ENCODE peak calls at places on chromosomes 13 and 19, in nine cellular contexts. One of them, this sample, is unnamed.

GRCh38 chr13:75417647-75418046 is 64.3 kb downstream of the TBC1D4 start:
- DNase-seq in neural crest cell: no peak
- DNase-seq in lower leg skin: no peak
- DNase-seq in kidney epithelial cell: no peak
- DNase-seq in CD8-positive, alpha-beta T cell: no peak
- DNase-seq in tibial artery: no peak
- DNase-seq in esophagus squamous epithelium: no peak
- DNase-seq in omental fat pad: no peak
- DNase-seq in WTC11: no peak
- DNase-seq in this sample: no peak

GRCh38 chr13:48009298-48009697 is 8.2 kb upstream of the SUCLA2 start:
- DNase-seq in neural crest cell: no peak
- DNase-seq in lower leg skin: no peak
- DNase-seq in kidney epithelial cell: peak
- DNase-seq in CD8-positive, alpha-beta T cell: no peak
- DNase-seq in tibial artery: no peak
- DNase-seq in esophagus squamous epithelium: no peak
- DNase-seq in omental fat pad: no peak
- DNase-seq in WTC11: no peak
- DNase-seq in this sample: peak

GRCh38 chr19:40559394-40559793 is 17.3 kb upstream of the SHKBP1 start:
- DNase-seq in neural crest cell: no peak
- DNase-seq in lower leg skin: no peak
- DNase-seq in kidney epithelial cell: no peak
- DNase-seq in CD8-positive, alpha-beta T cell: no peak
- DNase-seq in tibial artery: no peak
- DNase-seq in esophagus squamous epithelium: no peak
- DNase-seq in omental fat pad: no peak
- DNase-seq in WTC11: no peak
- DNase-seq in this sample: no peak

GRCh38 chr19:5621945-5622464 is 571 bp downstream of the SAFB2 start:
- DNase-seq in neural crest cell: peak
- DNase-seq in lower leg skin: peak
- DNase-seq in kidney epithelial cell: no peak
- DNase-seq in CD8-positive, alpha-beta T cell: peak
- DNase-seq in tibial artery: peak
- DNase-seq in esophagus squamous epithelium: no peak
- DNase-seq in omental fat pad: no peak
- DNase-seq in WTC11: no peak
- DNase-seq in this sample: no peak

GRCh38 chr19:19059018-19059836 is 4.6 kb upstream of the SLC25A42 start:
- DNase-seq in neural crest cell: no peak
- DNase-seq in lower leg skin: no peak
- DNase-seq in kidney epithelial cell: no peak
- DNase-seq in CD8-positive, alpha-beta T cell: no peak
- DNase-seq in tibial artery: no peak
- DNase-seq in esophagus squamous epithelium: no peak
- DNase-seq in omental fat pad: no peak
- DNase-seq in WTC11: no peak
- DNase-seq in this sample: no peak

GRCh38 chr19:2333807-2334211 is 5.3 kb downstream of the SPPL2B start:
- DNase-seq in neural crest cell: no peak
- DNase-seq in lower leg skin: no peak
- DNase-seq in kidney epithelial cell: no peak
- DNase-seq in CD8-positive, alpha-beta T cell: no peak
- DNase-seq in tibial artery: no peak
- DNase-seq in esophagus squamous epithelium: no peak
- DNase-seq in omental fat pad: no peak
- DNase-seq in WTC11: no peak
- DNase-seq in this sample: no peak

GRCh38 chr19:7413629-7414028 is 64.9 kb downstream of the ARHGEF18 start:
- DNase-seq in neural crest cell: no peak
- DNase-seq in lower leg skin: no peak
- DNase-seq in kidney epithelial cell: no peak
- DNase-seq in CD8-positive, alpha-beta T cell: no peak
- DNase-seq in tibial artery: no peak
- DNase-seq in esophagus squamous epithelium: no peak
- DNase-seq in omental fat pad: no peak
- DNase-seq in WTC11: no peak
- DNase-seq in this sample: no peak

GRCh38 chr19:8577247-8577646 is at the start of gene MYO1F:
- DNase-seq in neural crest cell: no peak
- DNase-seq in lower leg skin: no peak
- DNase-seq in kidney epithelial cell: no peak
- DNase-seq in CD8-positive, alpha-beta T cell: peak
- DNase-seq in tibial artery: peak
- DNase-seq in esophagus squamous epithelium: no peak
- DNase-seq in omental fat pad: no peak
- DNase-seq in WTC11: no peak
- DNase-seq in this sample: no peak

GRCh38 chr19:16133818-16134217 is 9.7 kb upstream of the HSH2D start:
- DNase-seq in neural crest cell: no peak
- DNase-seq in lower leg skin: no peak
- DNase-seq in kidney epithelial cell: no peak
- DNase-seq in CD8-positive, alpha-beta T cell: no peak
- DNase-seq in tibial artery: no peak
- DNase-seq in esophagus squamous epithelium: no peak
- DNase-seq in omental fat pad: no peak
- DNase-seq in WTC11: no peak
- DNase-seq in this sample: no peak

GRCh38 chr19:56885173-56885679 is 44.7 kb upstream of the PEG3 start:
- DNase-seq in neural crest cell: no peak
- DNase-seq in lower leg skin: no peak
- DNase-seq in kidney epithelial cell: no peak
- DNase-seq in CD8-positive, alpha-beta T cell: no peak
- DNase-seq in tibial artery: no peak
- DNase-seq in esophagus squamous epithelium: no peak
- DNase-seq in omental fat pad: no peak
- DNase-seq in WTC11: no peak
- DNase-seq in this sample: no peak

GRCh38 chr19:3034194-3034844 is 5.2 kb upstream of the TLE2 start:
- DNase-seq in neural crest cell: no peak
- DNase-seq in lower leg skin: no peak
- DNase-seq in kidney epithelial cell: no peak
- DNase-seq in CD8-positive, alpha-beta T cell: no peak
- DNase-seq in tibial artery: no peak
- DNase-seq in esophagus squamous epithelium: no peak
- DNase-seq in omental fat pad: no peak
- DNase-seq in WTC11: no peak
- DNase-seq in this sample: peak

GRCh38 chr13:113343692-113343968 is 20.3 kb downstream of the GRTP1 start:
- DNase-seq in neural crest cell: no peak
- DNase-seq in lower leg skin: no peak
- DNase-seq in kidney epithelial cell: no peak
- DNase-seq in CD8-positive, alpha-beta T cell: no peak
- DNase-seq in tibial artery: no peak
- DNase-seq in esophagus squamous epithelium: no peak
- DNase-seq in omental fat pad: no peak
- DNase-seq in WTC11: no peak
- DNase-seq in this sample: no peak

GRCh38 chr19:18475004-18475453 is 37.1 kb upstream of the ISYNA1 start:
- DNase-seq in neural crest cell: no peak
- DNase-seq in lower leg skin: no peak
- DNase-seq in kidney epithelial cell: no peak
- DNase-seq in CD8-positive, alpha-beta T cell: peak
- DNase-seq in tibial artery: no peak
- DNase-seq in esophagus squamous epithelium: no peak
- DNase-seq in omental fat pad: no peak
- DNase-seq in WTC11: no peak
- DNase-seq in this sample: no peak

GRCh38 chr13:98065468-98065867 is 77.4 kb upstream of the FARP1 start:
- DNase-seq in neural crest cell: no peak
- DNase-seq in lower leg skin: no peak
- DNase-seq in kidney epithelial cell: no peak
- DNase-seq in CD8-positive, alpha-beta T cell: no peak
- DNase-seq in tibial artery: no peak
- DNase-seq in esophagus squamous epithelium: no peak
- DNase-seq in omental fat pad: no peak
- DNase-seq in WTC11: no peak
- DNase-seq in this sample: no peak
- TF ChIP-seq CTCF in neural crest cell: no peak
- TF ChIP-seq CTCF in lower leg skin: no peak
- TF ChIP-seq CTCF in kidney epithelial cell: no peak
- TF ChIP-seq CTCF in CD8-positive, alpha-beta T cell: no peak
- TF ChIP-seq CTCF in tibial artery: no peak
- TF ChIP-seq CTCF in esophagus squamous epithelium: no peak
- TF ChIP-seq CTCF in omental fat pad: no peak
- TF ChIP-seq CTCF in WTC11: no peak
- TF ChIP-seq CTCF in this sample: peak

DNA sequence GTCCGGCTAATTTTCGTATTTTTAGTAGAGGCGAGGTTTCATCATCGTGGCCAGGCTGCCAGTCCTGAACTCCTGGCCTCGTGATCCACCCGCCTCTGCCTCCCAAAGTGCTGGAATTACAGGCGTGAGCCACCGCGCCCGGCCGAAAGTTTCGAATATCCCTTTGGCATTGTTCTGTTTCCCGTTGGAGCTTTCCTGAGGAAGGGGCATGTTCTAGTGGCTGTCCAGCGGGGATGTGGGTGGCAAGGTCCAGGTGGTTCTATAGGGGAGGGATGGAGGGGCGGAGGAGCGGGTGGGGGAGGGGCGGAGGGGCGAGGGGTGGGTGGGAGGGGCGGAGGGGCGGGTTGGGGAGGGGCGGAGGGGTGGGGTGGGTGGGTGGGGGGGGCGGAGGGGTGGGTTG is 2.1 kb upstream of the BSG start:
- DNase-seq in neural crest cell: no peak
- DNase-seq in lower leg skin: no peak
- DNase-seq in kidney epithelial cell: no peak
- DNase-seq in CD8-positive, alpha-beta T cell: no peak
- DNase-seq in tibial artery: no peak
- DNase-seq in esophagus squamous epithelium: no peak
- DNase-seq in omental fat pad: no peak
- DNase-seq in WTC11: no peak
- DNase-seq in this sample: no peak
- TF ChIP-seq CTCF in neural crest cell: no peak
- TF ChIP-seq CTCF in lower leg skin: no peak
- TF ChIP-seq CTCF in kidney epithelial cell: no peak
- TF ChIP-seq CTCF in CD8-positive, alpha-beta T cell: no peak
- TF ChIP-seq CTCF in tibial artery: no peak
- TF ChIP-seq CTCF in esophagus squamous epithelium: no peak
- TF ChIP-seq CTCF in omental fat pad: no peak
- TF ChIP-seq CTCF in WTC11: no peak
- TF ChIP-seq CTCF in this sample: no peak

GRCh38 chr19:51107406-51108065 is 673 bp downstream of the CTU1 start:
- DNase-seq in neural crest cell: no peak
- DNase-seq in lower leg skin: no peak
- DNase-seq in kidney epithelial cell: no peak
- DNase-seq in CD8-positive, alpha-beta T cell: no peak
- DNase-seq in tibial artery: no peak
- DNase-seq in esophagus squamous epithelium: no peak
- DNase-seq in omental fat pad: peak
- DNase-seq in WTC11: no peak
- DNase-seq in this sample: peak
- TF ChIP-seq CTCF in neural crest cell: peak
- TF ChIP-seq CTCF in lower leg skin: no peak
- TF ChIP-seq CTCF in kidney epithelial cell: peak
- TF ChIP-seq CTCF in CD8-positive, alpha-beta T cell: no peak
- TF ChIP-seq CTCF in tibial artery: no peak
- TF ChIP-seq CTCF in esophagus squamous epithelium: no peak
- TF ChIP-seq CTCF in omental fat pad: no peak
- TF ChIP-seq CTCF in WTC11: no peak
- TF ChIP-seq CTCF in this sample: no peak

GRCh38 chr13:72696590-72696989 is 30.8 kb downstream of the MZT1 start:
- DNase-seq in neural crest cell: no peak
- DNase-seq in lower leg skin: no peak
- DNase-seq in kidney epithelial cell: no peak
- DNase-seq in CD8-positive, alpha-beta T cell: no peak
- DNase-seq in tibial artery: no peak
- DNase-seq in esophagus squamous epithelium: no peak
- DNase-seq in omental fat pad: no peak
- DNase-seq in WTC11: no peak
- DNase-seq in this sample: peak
- TF ChIP-seq CTCF in neural crest cell: peak
- TF ChIP-seq CTCF in lower leg skin: no peak
- TF ChIP-seq CTCF in kidney epithelial cell: peak
- TF ChIP-seq CTCF in CD8-positive, alpha-beta T cell: no peak
- TF ChIP-seq CTCF in tibial artery: peak
- TF ChIP-seq CTCF in esophagus squamous epithelium: no peak
- TF ChIP-seq CTCF in omental fat pad: no peak
- TF ChIP-seq CTCF in WTC11: no peak
- TF ChIP-seq CTCF in this sample: peak

DNA sequence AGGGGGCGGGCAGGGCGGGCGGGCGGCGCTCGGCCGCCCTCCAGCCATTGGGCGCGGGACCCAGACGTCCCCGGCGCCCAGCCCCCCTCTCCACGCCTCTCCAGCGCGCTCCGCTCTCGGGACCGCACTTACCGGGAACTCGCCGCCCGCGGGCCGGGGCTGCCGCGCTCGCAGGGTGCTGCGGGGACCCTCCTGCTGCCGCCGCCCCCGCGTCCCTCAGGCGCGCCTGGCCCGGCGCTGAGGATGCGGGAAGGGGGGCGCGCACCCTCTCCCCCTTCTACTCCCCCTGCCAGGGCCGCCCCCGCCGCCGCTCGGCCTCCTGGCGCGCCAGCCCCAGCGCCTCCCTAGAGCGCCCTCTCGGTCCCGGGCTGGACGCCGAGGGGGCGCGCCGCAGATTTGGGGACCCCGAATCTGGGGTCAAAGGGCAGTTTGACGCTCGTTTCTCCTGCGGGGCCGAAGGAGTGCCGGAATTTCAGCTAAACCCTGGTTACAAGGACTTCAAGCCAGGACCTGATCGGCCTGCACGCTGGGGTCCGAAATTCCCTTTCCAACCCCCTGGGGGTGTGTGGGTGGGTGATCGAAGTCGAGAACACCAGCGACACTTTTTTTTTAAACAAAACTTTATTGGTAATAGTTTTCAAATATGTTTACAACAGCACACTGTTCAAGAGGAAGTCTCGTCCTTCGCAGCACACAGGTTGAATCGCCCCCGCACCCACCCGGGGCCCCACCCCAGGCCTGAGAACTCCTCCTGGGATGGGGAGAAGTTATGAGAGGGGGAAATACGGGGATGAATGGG is 734 bp upstream of the SAMD1 start:
- DNase-seq in neural crest cell: peak
- DNase-seq in lower leg skin: peak
- DNase-seq in kidney epithelial cell: no peak
- DNase-seq in CD8-positive, alpha-beta T cell: peak
- DNase-seq in tibial artery: no peak
- DNase-seq in esophagus squamous epithelium: no peak
- DNase-seq in omental fat pad: no peak
- DNase-seq in WTC11: peak
- DNase-seq in this sample: peak
- TF ChIP-seq CTCF in neural crest cell: peak
- TF ChIP-seq CTCF in lower leg skin: no peak
- TF ChIP-seq CTCF in kidney epithelial cell: peak
- TF ChIP-seq CTCF in CD8-positive, alpha-beta T cell: peak
- TF ChIP-seq CTCF in tibial artery: peak
- TF ChIP-seq CTCF in esophagus squamous epithelium: no peak
- TF ChIP-seq CTCF in omental fat pad: no peak
- TF ChIP-seq CTCF in WTC11: no peak
- TF ChIP-seq CTCF in this sample: peak